ENCODE peak calls at places on chromosomes 5 and 9, in four cellular contexts. R is neuronal stem cell, D is non-pigmented ciliary epithelial cell, H is cardiac septum. G is an unnamed sample.

GRCh38 chr9:77128125-77128789 is 49.1 kb upstream of the VPS13A start:
- DNase-seq in R (no peak), D (no peak), H (no peak), G (no peak)

GRCh38 chr5:5658226-5658625 is 235.7 kb downstream of the ICE1 start:
- DNase-seq in R (no peak), D (no peak), H (peak), G (peak)

GRCh38 chr5:2147504-2148311 is 265.0 kb upstream of the IRX4 start:
- DNase-seq in R (no peak), D (no peak), H (no peak), G (no peak)

GRCh38 chr9:94656190-94656589 is 16.9 kb upstream of the FBP1 start:
- DNase-seq in R (no peak), D (no peak), H (no peak), G (peak)

GRCh38 chr5:40206030-40206429 is 473.7 kb upstream of the PTGER4 start:
- DNase-seq in R (no peak), D (no peak), H (no peak), G (no peak)

GRCh38 chr9:1619915-1620705 is 395.0 kb upstream of the SMARCA2 start:
- DNase-seq in R (no peak), D (no peak), H (no peak), G (no peak)

GRCh38 chr9:114606068-114606467 is 5.0 kb upstream of the TMEM268 start:
- DNase-seq in R (no peak), D (no peak), H (no peak), G (no peak)

GRCh38 chr9:34562136-34562745 is 27.3 kb downstream of the CNTFR start:
- DNase-seq in R (no peak), D (no peak), H (no peak), G (no peak)

GRCh38 chr9:118529624-118530214 is 825.5 kb downstream of the TLR4 start:
- DNase-seq in R (no peak), D (no peak), H (no peak), G (no peak)

GRCh38 chr5:177122566-177122965 is 11.0 kb upstream of the NSD1 start:
- DNase-seq in R (no peak), D (no peak), H (no peak), G (no peak)

GRCh38 chr5:31237159-31237558 is 43.7 kb downstream of the CDH6 start:
- DNase-seq in R (no peak), D (no peak), H (no peak), G (peak)

GRCh38 chr5:134098690-134099089 is 15.8 kb upstream of the TCF7 start:
- DNase-seq in R (no peak), D (no peak), H (no peak), G (no peak)

GRCh38 chr5:103510851-103511553 is 51.6 kb downstream of the NUDT12 start:
- DNase-seq in R (no peak), D (no peak), H (no peak), G (no peak)

GRCh38 chr9:93268551-93269314 is 84.8 kb downstream of the WNK2 start:
- DNase-seq in R (no peak), D (no peak), H (no peak), G (no peak)

GRCh38 chr5:60339691-60340191 is 360.2 kb downstream of the DEPDC1B start:
- DNase-seq in R (no peak), D (no peak), H (no peak), G (no peak)

GRCh38 chr9:95901506-95901905 is 26.0 kb downstream of the ERCC6L2 start:
- DNase-seq in R (no peak), D (no peak), H (no peak), G (no peak)

GRCh38 chr9:106929471-106930198 is 66.7 kb downstream of the ZNF462 start:
- DNase-seq in R (no peak), D (no peak), H (no peak), G (peak)

GRCh38 chr5:112127856-112128255 is 291.2 kb downstream of the EPB41L4A start:
- DNase-seq in R (no peak), D (no peak), H (no peak), G (no peak)

GRCh38 chr5:68711311-68712200 is 382.3 kb upstream of the SLC30A5 start:
- DNase-seq in R (no peak), D (no peak), H (no peak), G (no peak)

GRCh38 chr9:133741716-133742115 is 3.6 kb upstream of the SARDH start:
- DNase-seq in R (no peak), D (no peak), H (no peak), G (no peak)

GRCh38 chr5:64790210-64790609 is 21.5 kb downstream of the CWC27 start:
- DNase-seq in R (no peak), D (no peak), H (no peak), G (peak)

GRCh38 chr9:92749934-92750315 is 14.7 kb downstream of the BICD2 start:
- DNase-seq in R (no peak), D (no peak), H (no peak), G (peak)

GRCh38 chr9:27537027-27537435 is 7.4 kb upstream of the MOB3B start:
- DNase-seq in R (no peak), D (no peak), H (no peak), G (no peak)

GRCh38 chr5:177403826-177404640 is 3.6 kb upstream of the PFN3 start:
- DNase-seq in R (peak), D (no peak), H (peak), G (peak)

GRCh38 chr5:6046296-6046695 is 332.1 kb downstream of the MED10 start:
- DNase-seq in R (no peak), D (no peak), H (no peak), G (no peak)

G was measured in fibroblast of villous mesenchyme.